ENCODE peak calls at places on chromosomes 7 and 10, in ten cellular contexts. A is HCT116; Y is GM12878; G is fibroblast of lung; X is Caco-2; S is gastrocnemius medialis; Z is CD8-positive, alpha-beta memory T cell; N is heart right ventricle; Q is GM23248; H is endodermal cell. K is an unnamed sample. For H3K4me1 and H3K27me3, the result is how much of the 10 kb centered on the place peaks cover.

GRCh38 chr7:140645166-140645565 is 4.6 kb upstream of the DENND2A start:
- DNase-seq in S (no peak), Z (no peak), Q (no peak), H (peak), A (no peak), Y (no peak), N (no peak), G (no peak), X (no peak), K (peak)

GRCh38 chr7:134900430-134900876 is 85.9 kb upstream of the AGBL3 start:
- DNase-seq in X (no peak), H (no peak), Q (no peak), N (no peak), Z (no peak), G (no peak), Y (peak), A (no peak), S (no peak), K (no peak)

GRCh38 chr7:46129831-46130230 is 208.8 kb upstream of the IGFBP3 start:
- DNase-seq in Y (no peak), Z (no peak), A (no peak), G (no peak), X (no peak), N (no peak), H (no peak), S (no peak), Q (peak), K (no peak)

GRCh38 chr10:109450702-109451101 is 472.6 kb downstream of the XPNPEP1 start:
- DNase-seq in A (no peak), G (no peak), S (no peak), N (no peak), Y (no peak), Z (no peak), Q (no peak), H (no peak), X (no peak), K (no peak)

GRCh38 chr7:105210721-105211205 is 178.0 kb downstream of the SRPK2 start:
- DNase-seq in G (peak), Y (peak), S (no peak), Z (no peak), Q (no peak), H (peak), A (no peak), X (no peak), N (peak), K (no peak)

GRCh38 chr10:72567421-72567820 is 58.5 kb downstream of the MICU1 start:
- DNase-seq in X (no peak), S (peak), Z (no peak), H (no peak), N (no peak), A (peak), Q (peak), Y (no peak), G (peak), K (no peak)

GRCh38 chr10:86371116-86371515 is 4.5 kb upstream of the GRID1 start:
- DNase-seq in X (no peak), Z (no peak), N (no peak), H (peak), Q (no peak), A (no peak), Y (no peak), S (no peak), G (no peak), K (no peak)

GRCh38 chr10:114073787-114074186 is 30.1 kb downstream of the ADRB1 start:
- DNase-seq in G (no peak), N (no peak), H (no peak), X (no peak), Q (no peak), Z (peak), S (no peak), A (no peak), Y (no peak), K (no peak)

GRCh38 chr7:76129366-76129765 is 72.3 kb upstream of the SRRM3 start:
- DNase-seq in S (no peak), Y (no peak), N (no peak), Z (no peak), H (no peak), A (no peak), Q (peak), X (no peak), G (peak), K (no peak)

GRCh38 chr7:4665661-4666060 is 16.4 kb upstream of the FOXK1 start:
- DNase-seq in Y (no peak), A (no peak), S (no peak), Z (no peak), N (no peak), Q (peak), X (no peak), G (peak), H (no peak), K (no peak)

GRCh38 chr7:42212541-42213090 is 24.4 kb downstream of the GLI3 start:
- DNase-seq in N (no peak), Q (no peak), S (no peak), H (peak), X (no peak), G (no peak), Z (no peak), A (no peak), Y (no peak), K (no peak)

GRCh38 chr7:155229548-155230168 is 68.0 kb upstream of the INSIG1 start:
- DNase-seq in X (no peak), Y (no peak), N (no peak), Q (no peak), S (no peak), G (peak), H (no peak), A (no peak), Z (no peak), K (no peak)

GRCh38 chr10:70474780-70475179 is 3.8 kb upstream of the PALD1 start:
- DNase-seq in N (no peak), Q (no peak), A (no peak), H (no peak), Z (no peak), X (no peak), S (peak), G (no peak), Y (no peak), K (no peak)

GRCh38 chr10:29243750-29244149 is 45.1 kb upstream of the LYZL1 start:
- DNase-seq in N (no peak), X (no peak), Z (no peak), H (peak), A (peak), Y (no peak), Q (peak), S (no peak), G (no peak), K (no peak)

GRCh38 chr7:147640821-147641220 is 949.7 kb upstream of the C7orf33 start:
- DNase-seq in N (no peak), Q (no peak), Y (no peak), S (no peak), X (no peak), H (no peak), G (no peak), A (no peak), Z (no peak), K (no peak)

GRCh38 chr10:93566435-93567276 is at the start of gene FFAR4:
- DNase-seq in Z (no peak), A (no peak), X (peak), N (peak), Y (no peak), Q (peak), S (peak), G (no peak), H (peak), K (no peak)

GRCh38 chr10:21514808-21515580 is 10.5 kb downstream of the SKIDA1 start:
- DNase-seq in N (no peak), X (no peak), Z (no peak), G (peak), Y (no peak), S (no peak), H (peak), Q (no peak), A (no peak), K (no peak)

GRCh38 chr10:61052469-61053205 is 108.7 kb upstream of the RHOBTB1 start:
- DNase-seq in H (peak), Q (no peak), G (no peak), Z (no peak), X (no peak), A (no peak), Y (no peak), N (no peak), S (no peak), K (no peak)

GRCh38 chr10:94285271-94285670 is 77.5 kb downstream of the NOC3L start:
- DNase-seq in A (no peak), N (no peak), Y (no peak), Z (no peak), G (no peak), S (no peak), X (no peak), H (no peak), Q (no peak), K (no peak)

GRCh38 chr10:103739039-103739764 is 116.2 kb downstream of the SH3PXD2A start:
- DNase-seq in A (no peak), Z (no peak), X (no peak), G (peak), Q (peak), N (no peak), S (no peak), Y (no peak), H (peak), K (no peak)

GRCh38 chr7:157787275-157787701 is 450.5 kb downstream of the DNAJB6 start:
- DNase-seq in Q (no peak), X (no peak), Y (no peak), A (no peak), Z (no peak), G (no peak), S (no peak), H (no peak), N (no peak), K (no peak)

GRCh38 chr10:132840698-132841097 is 54.8 kb upstream of the NKX6-2 start:
- DNase-seq in A (no peak), N (no peak), Y (no peak), Q (no peak), S (no peak), H (no peak), X (no peak), G (no peak), Z (no peak), K (no peak)

DNA sequence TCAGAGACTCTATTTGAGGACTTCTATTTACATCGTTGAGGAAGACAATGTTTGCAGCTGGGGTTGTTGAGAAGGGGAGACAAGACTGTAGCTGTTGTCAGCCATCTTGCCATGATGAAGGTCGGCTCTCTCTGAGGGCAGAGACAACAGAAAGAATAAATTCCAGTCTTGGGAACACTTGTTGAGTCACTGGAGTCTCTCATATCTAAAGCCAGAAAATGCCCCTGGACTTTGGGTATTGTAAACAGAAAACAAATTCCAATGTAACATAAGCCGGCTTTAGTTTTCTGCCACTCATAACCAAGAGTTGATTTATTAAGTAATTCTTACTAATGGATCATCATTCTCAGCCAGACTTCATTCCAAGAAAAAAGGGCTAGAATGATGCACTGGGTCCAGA is 79.1 kb downstream of the ADAM12 start:
- DNase-seq in Z (no peak), A (no peak), Y (no peak), S (no peak), H (no peak), G (no peak), X (no peak), Q (no peak), N (no peak), K (no peak)
- H3K4me1 ChIP-seq in Z (under half), A (under half), Y (under half), S (under half), H (under half), G (under half), X (under half), Q (under half), N (under half), K (under half)

DNA sequence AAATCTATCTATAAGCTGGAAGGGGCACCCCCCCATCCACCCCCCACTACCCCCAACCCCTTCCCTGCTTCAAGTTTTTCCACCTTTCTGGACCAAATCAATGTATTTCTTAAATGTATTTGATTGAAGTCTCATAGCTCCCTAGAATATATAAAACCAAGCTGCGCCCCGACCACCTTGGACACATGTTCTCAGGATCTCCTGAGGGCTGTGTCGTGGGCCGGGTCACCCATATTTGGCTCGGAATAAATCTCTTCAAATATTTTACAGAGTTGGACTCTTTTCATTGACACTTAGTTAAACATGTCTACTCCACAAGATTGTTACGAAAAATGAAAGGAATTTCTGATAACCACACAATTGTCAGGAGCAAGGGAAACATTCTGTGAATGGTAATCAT is 215.6 kb downstream of the ADARB2 start:
- DNase-seq in X (no peak), G (no peak), S (no peak), H (no peak), A (no peak), Q (no peak), N (no peak), Y (no peak), Z (no peak), K (no peak)
- H3K27me3 ChIP-seq in X (under half), G (under half), S (under half), H (under half), A (under half), Q (under half), N (under half), Y (under half), Z (under half), K (under half)

DNA sequence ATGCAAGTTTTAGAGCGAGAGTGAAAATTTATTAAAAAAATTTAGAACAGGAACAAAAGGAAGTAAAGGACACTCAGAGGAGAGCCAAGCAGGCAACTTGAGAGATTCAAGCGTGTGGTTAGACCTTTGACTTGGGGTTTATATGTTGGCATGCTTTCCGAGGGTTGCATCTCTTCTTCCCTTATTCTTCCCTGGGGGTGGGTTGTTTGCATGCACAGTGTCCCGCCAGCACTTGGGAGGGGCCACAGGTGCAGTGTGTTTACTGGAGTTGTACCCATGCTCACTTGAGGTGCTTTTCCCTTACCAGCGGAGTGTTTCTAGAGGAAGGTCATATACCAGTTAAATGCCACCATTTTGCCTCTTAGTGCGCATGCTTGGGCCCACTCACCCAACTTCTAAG is 96.3 kb downstream of the CHN2 start:
- DNase-seq in N (no peak), X (no peak), Z (no peak), Q (no peak), G (no peak), A (no peak), Y (no peak), S (no peak), H (no peak), K (no peak)
- H3K4me1 ChIP-seq in N (under half), X (half or more), Z (under half), Q (under half), G (under half), A (under half), Y (under half), S (under half), H (under half), K (under half)

GRCh38 chr10:77422491-77423338 is 214.9 kb downstream of the KCNMA1 start:
- DNase-seq in Q (no peak), H (no peak), X (no peak), S (no peak), N (no peak), A (no peak), G (peak), Z (no peak), Y (no peak), K (peak)
- H3K27me3 ChIP-seq in Q (under half), H (under half), X (under half), S (under half), N (under half), A (under half), G (under half), Z (under half), Y (under half), K (under half)

DNA sequence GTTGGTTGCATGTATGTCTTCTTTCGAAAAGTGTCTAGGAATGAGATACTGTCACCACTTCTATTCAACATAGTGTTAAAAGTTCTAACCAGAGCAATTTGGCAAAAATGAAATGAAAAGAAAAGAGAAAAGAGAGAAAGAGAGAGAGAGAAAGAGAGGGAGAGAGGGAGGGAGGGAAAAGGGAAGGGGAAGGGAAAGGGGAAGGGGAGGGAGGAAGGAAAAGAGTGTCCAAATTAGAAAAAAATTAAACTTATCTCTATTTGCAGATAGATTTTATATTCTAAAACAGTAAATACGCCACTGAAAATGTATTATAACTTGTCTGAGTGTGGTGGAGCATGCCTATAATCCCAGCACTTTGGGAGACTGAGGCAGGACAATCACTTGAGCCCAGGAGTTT is 16.2 kb downstream of the DDX56 start:
- DNase-seq in H (no peak), X (no peak), Q (no peak), A (no peak), Z (no peak), N (no peak), Y (no peak), G (no peak), S (no peak), K (no peak)
- H3K4me1 ChIP-seq in H (under half), X (under half), Q (under half), A (under half), Z (under half), N (under half), Y (under half), G (under half), S (under half), K (under half)

DNA sequence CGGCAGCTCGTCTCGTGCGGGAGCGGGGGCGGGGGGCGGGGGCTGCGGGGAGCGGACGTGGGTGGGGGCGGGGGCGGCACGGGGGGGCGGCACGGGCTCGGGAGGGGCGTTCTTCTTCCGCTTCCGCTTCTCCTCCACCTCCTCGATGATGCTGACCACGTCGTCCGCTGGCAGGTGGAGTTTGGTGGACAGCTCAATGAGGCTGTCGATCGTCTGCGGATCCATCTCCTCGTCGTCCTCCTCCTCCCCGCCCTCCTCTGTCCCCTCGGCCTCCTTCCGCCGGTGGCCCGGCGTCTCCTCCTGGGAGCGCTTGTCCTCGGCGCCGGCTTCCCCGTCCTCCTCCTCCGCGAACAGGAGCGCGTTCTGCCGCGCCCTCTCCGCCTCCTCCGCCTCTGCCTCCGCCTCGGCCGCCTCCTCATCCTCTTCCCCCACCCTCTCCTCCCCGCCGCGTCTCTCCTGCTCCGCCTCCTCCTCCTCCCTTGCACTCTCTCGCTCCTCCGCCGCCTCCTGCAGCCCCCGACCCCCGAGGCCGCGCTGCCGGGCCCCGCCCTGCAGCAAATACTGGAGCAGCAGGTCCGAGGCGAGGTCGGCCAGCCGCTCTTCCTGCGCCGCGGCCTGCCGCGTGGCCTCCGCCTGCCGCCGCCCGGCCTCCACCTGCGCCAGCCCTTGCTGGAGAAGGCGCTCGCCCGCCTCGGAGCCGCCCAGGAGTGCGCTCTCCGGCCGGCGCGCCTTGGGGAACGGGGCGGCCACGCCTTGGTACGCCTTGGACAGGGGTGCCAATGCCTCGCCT is 1.9 kb downstream of the VGF start:
- DNase-seq in N (no peak), S (no peak), A (peak), G (no peak), X (peak), Z (no peak), H (peak), Y (no peak), Q (peak), K (peak)
- H3K27me3 ChIP-seq in N (half or more), S (half or more), A (under half), G (under half), X (under half), Z (under half), H (half or more), Y (under half), Q (under half), K (under half)

K was measured in BE2C.